ENCODE peak calls at places on chromosomes 16 and 17, in five cellular contexts. Y is lung, E is right cardiac atrium, S is HepG2, V is heart left ventricle. T is an unnamed sample.

GRCh38 chr17:20706752-20707372 is 127.3 kb downstream of the CDRT15L2 start:
- ATAC-seq in E (no peak), Y (no peak), S (peak), V (no peak), T (no peak)

GRCh38 chr16:20611975-20612471 is 35.9 kb upstream of the ACSM2B start:
- ATAC-seq in V (peak), Y (no peak), E (peak), S (peak), T (peak)

GRCh38 chr17:42016411-42016831 is 818 bp downstream of the DNAJC7 start:
- ATAC-seq in Y (no peak), V (no peak), S (no peak), E (no peak), T (no peak)

GRCh38 chr17:73179878-73180277 is 13.0 kb upstream of the COG1 start:
- ATAC-seq in V (no peak), E (no peak), Y (no peak), S (no peak), T (no peak)

GRCh38 chr17:63786961-63787711 is 13.2 kb downstream of the DDX42 start:
- ATAC-seq in E (no peak), V (no peak), Y (no peak), S (no peak), T (no peak)

GRCh38 chr16:86831366-86831765 is 253.0 kb downstream of the FOXL1 start:
- ATAC-seq in S (peak), Y (no peak), V (no peak), E (no peak), T (no peak)

GRCh38 chr17:68318103-68318991 is 27.1 kb downstream of the ARSG start:
- ATAC-seq in E (no peak), S (peak), Y (no peak), V (peak), T (no peak)

GRCh38 chr17:50093246-50093645 is 1.9 kb upstream of the PDK2 start:
- ATAC-seq in Y (no peak), S (no peak), V (no peak), E (no peak), T (no peak)

GRCh38 chr17:51371732-51372151 is 111.4 kb downstream of the UTP18 start:
- ATAC-seq in Y (no peak), E (peak), V (peak), S (peak), T (peak)

GRCh38 chr16:7374614-7375174 is 42.0 kb downstream of the RBFOX1 start:
- ATAC-seq in E (no peak), S (no peak), V (peak), Y (no peak), T (no peak)

GRCh38 chr16:64475627-64476351 is 646.1 kb downstream of the CDH11 start:
- ATAC-seq in V (peak), S (no peak), E (peak), Y (no peak), T (peak)

GRCh38 chr16:89905511-89906140 is 13.0 kb upstream of the MC1R start:
- ATAC-seq in S (no peak), E (no peak), Y (no peak), V (no peak), T (no peak)

GRCh38 chr17:418421-418751 is 65.8 kb upstream of the RPH3AL start:
- ATAC-seq in S (no peak), E (no peak), Y (no peak), V (no peak), T (no peak)

GRCh38 chr17:29577778-29578211 is 9.3 kb downstream of the TP53I13 start:
- ATAC-seq in V (no peak), Y (no peak), S (no peak), E (no peak), T (no peak)

GRCh38 chr16:56357765-56358322 is 67.5 kb downstream of the AMFR start:
- ATAC-seq in E (peak), V (no peak), S (peak), Y (no peak), T (no peak)

GRCh38 chr17:70338946-70339354 is 169.6 kb downstream of the KCNJ2 start:
- ATAC-seq in Y (no peak), E (no peak), S (no peak), V (no peak), T (no peak)

GRCh38 chr17:8975091-8975707 is 9.7 kb upstream of the PIK3R5 start:
- ATAC-seq in Y (no peak), E (no peak), S (no peak), V (no peak), T (no peak)

GRCh38 chr17:66739553-66739952 is 95.4 kb upstream of the CACNG5 start:
- ATAC-seq in S (no peak), E (no peak), V (no peak), Y (no peak), T (no peak)

GRCh38 chr17:83051423-83052240 is 27.8 kb upstream of the METRNL start:
- ATAC-seq in S (peak), V (peak), Y (peak), E (peak), T (peak)

GRCh38 chr16:30820952-30821421 is 34.0 kb upstream of the ZNF629 start:
- ATAC-seq in E (peak), V (no peak), S (peak), Y (no peak), T (no peak)

GRCh38 chr16:16047761-16048160 is 98.3 kb downstream of the ABCC1 start:
- ATAC-seq in V (no peak), E (no peak), Y (no peak), S (no peak), T (no peak)

GRCh38 chr16:75589301-75589700 is 23.1 kb downstream of the GABARAPL2 start:
- ATAC-seq in V (peak), S (no peak), Y (no peak), E (peak), T (peak)

GRCh38 chr17:1109606-1110523 is 69.9 kb downstream of the ABR start:
- ATAC-seq in V (no peak), Y (no peak), S (peak), E (peak), T (peak)

GRCh38 chr16:72013888-72014538 is 5.5 kb downstream of the DHODH start:
- ATAC-seq in Y (no peak), S (no peak), E (peak), V (peak), T (no peak)

GRCh38 chr16:27806986-27807385 is 256.5 kb downstream of the GSG1L start:
- ATAC-seq in S (no peak), Y (no peak), E (no peak), V (no peak), T (no peak)

GRCh38 chr16:47578573-47578972 is 117.4 kb downstream of the PHKB start:
- ATAC-seq in S (no peak), Y (no peak), E (no peak), V (no peak), T (no peak)

GRCh38 chr16:21599994-21600773 is 807 bp downstream of the METTL9 start:
- ATAC-seq in V (no peak), S (peak), Y (no peak), E (peak), T (peak)

GRCh38 chr16:5575846-5576245 is 478.3 kb upstream of the EEF2KMT start:
- ATAC-seq in V (no peak), E (no peak), Y (no peak), S (no peak), T (no peak)

GRCh38 chr17:65029605-65030308 is 26.8 kb downstream of the GNA13 start:
- ATAC-seq in S (no peak), Y (no peak), V (no peak), E (no peak), T (no peak)

GRCh38 chr16:89061086-89061485 is 32.6 kb upstream of the ACSF3 start:
- ATAC-seq in V (no peak), Y (no peak), E (no peak), S (no peak), T (no peak)

GRCh38 chr16:52742052-52742451 is 195.1 kb upstream of the TOX3 start:
- ATAC-seq in E (no peak), S (no peak), Y (no peak), V (no peak), T (no peak)

GRCh38 chr16:3695610-3696369 is 21.5 kb downstream of the TRAP1 start:
- ATAC-seq in Y (no peak), V (no peak), S (peak), E (peak), T (no peak)

GRCh38 chr17:78272914-78273258 is 41.5 kb downstream of the TMEM235 start:
- ATAC-seq in S (no peak), E (no peak), V (no peak), Y (no peak), T (no peak)
- H3K27ac ChIP-seq in S (no peak), E (no peak), V (no peak), Y (no peak), T (no peak)

GRCh38 chr16:66746682-66747081 is 4.7 kb downstream of the DYNC1LI2 start:
- ATAC-seq in E (no peak), V (no peak), Y (no peak), S (no peak), T (no peak)
- H3K27ac ChIP-seq in E (no peak), V (no peak), Y (no peak), S (no peak), T (peak)

GRCh38 chr16:87957296-87958069 is 6.2 kb downstream of the BANP start:
- ATAC-seq in Y (no peak), S (no peak), E (no peak), V (no peak), T (no peak)
- H3K27ac ChIP-seq in Y (no peak), S (no peak), E (no peak), V (peak), T (no peak)

GRCh38 chr17:48757524-48757961 is 29.0 kb upstream of the HOXB13 start:
- ATAC-seq in E (no peak), S (no peak), V (no peak), Y (no peak), T (no peak)

GRCh38 chr17:48761114-48761513 is 32.6 kb upstream of the HOXB13 start:
- ATAC-seq in E (no peak), V (no peak), S (no peak), Y (no peak), T (no peak)

GRCh38 chr17:48760411-48760810 is 31.9 kb upstream of the HOXB13 start:
- ATAC-seq in Y (no peak), V (peak), E (peak), S (no peak), T (no peak)

GRCh38 chr17:48756816-48757215 is 28.3 kb upstream of the HOXB13 start:
- ATAC-seq in S (no peak), Y (no peak), V (no peak), E (no peak), T (no peak)

DNA sequence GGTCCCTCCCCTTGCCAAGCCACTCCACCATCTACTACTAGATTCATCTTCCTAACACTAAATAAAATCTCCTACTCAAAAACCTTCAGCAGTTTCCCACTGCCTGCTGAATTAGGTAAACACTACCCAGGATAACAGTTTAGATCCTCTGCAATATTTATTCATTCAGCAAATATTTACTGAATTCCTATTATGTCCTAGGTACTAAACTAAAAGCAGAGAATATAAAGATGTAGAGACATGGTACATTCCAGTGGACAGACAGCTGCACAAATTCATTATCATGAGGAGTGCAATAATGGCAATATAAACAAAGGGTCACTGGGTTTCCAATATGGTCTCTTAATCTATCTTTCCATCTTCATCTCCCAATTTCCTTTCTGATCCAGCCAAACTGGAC is 30.7 kb upstream of the HOXB13 start:
- ATAC-seq in Y (no peak), S (no peak), V (no peak), E (no peak), T (no peak)
- H3K27ac ChIP-seq in Y (no peak), S (no peak), V (no peak), E (no peak), T (no peak)

DNA sequence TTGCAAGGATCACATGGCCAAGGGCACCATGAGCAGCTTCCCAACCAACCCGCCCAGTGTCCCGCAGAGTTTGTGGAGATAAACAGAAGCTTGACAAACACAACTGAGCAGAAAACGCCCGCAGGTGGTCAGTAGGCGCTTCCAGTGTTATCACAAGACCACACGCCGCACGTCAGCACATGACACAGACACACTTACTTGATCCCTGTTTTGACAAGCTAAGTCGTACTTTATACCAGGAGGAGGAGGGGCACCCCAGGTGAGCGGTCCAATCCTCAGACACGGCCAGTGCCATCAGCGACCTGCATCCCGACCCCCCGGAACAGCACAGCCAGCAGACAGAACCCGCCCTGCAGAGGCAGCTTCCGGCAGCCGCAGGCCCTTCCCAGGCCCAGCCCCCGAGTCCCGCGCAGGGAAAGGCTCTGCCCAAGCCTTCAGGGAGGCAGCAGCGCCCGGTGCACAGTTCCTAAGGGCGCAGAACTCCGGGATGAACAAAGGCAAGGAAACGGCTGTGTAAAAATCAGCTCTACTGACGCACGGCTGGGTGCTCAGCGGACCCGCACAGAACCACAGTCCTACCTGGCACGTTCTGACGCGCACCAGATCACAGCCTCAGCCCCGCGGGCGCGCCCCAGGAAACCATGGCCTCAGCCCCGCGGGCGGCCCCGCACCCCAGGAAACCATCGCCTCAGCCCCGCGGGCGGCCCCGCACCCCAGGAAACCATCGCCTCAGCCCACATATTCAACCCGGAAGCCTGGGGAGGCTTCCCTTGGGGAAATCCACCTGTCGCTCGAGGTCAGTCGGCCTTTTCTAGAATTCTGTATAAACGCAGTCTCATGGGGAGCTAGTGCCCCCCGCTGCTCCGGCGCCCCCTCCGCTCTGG is 27.8 kb downstream of the AXIN1 start:
- ATAC-seq in V (peak), S (no peak), Y (no peak), E (peak), T (no peak)
- H3K27ac ChIP-seq in V (no peak), S (no peak), Y (no peak), E (no peak), T (no peak)

GRCh38 chr17:76446449-76447231 is 6.3 kb downstream of the UBE2O start:
- ATAC-seq in V (peak), Y (peak), E (peak), S (peak), T (peak)
- H3K27ac ChIP-seq in V (peak), Y (peak), E (peak), S (peak), T (peak)

DNA sequence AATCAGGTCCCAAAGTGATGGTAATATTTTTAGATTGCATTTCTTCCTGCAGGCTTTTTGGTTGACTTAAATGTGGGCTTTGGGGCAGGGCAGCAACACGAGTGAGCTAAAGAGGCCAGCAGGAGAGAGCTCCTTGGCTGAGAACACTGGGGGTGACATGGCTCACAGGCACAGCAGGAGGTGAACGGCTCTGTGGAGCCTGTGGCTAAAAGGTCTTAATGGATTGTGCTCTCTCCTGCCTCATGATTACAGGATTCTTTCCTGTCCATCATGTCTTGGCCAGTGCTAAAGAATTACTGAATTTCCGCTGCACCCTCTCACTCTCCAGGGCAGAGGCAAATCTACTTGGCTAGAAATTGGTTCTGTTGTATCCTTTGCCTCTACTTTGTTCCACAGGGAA is 366.6 kb downstream of the HS3ST4 start:
- ATAC-seq in V (no peak), S (no peak), Y (no peak), E (no peak), T (no peak)
- H3K27ac ChIP-seq in V (no peak), S (no peak), Y (no peak), E (no peak), T (no peak)

GRCh38 chr16:81711609-81712329 is 67.3 kb upstream of the PLCG2 start:
- ATAC-seq in Y (no peak), V (no peak), S (no peak), E (no peak), T (peak)
- H3K27ac ChIP-seq in Y (no peak), V (no peak), S (no peak), E (no peak), T (no peak)

DNA sequence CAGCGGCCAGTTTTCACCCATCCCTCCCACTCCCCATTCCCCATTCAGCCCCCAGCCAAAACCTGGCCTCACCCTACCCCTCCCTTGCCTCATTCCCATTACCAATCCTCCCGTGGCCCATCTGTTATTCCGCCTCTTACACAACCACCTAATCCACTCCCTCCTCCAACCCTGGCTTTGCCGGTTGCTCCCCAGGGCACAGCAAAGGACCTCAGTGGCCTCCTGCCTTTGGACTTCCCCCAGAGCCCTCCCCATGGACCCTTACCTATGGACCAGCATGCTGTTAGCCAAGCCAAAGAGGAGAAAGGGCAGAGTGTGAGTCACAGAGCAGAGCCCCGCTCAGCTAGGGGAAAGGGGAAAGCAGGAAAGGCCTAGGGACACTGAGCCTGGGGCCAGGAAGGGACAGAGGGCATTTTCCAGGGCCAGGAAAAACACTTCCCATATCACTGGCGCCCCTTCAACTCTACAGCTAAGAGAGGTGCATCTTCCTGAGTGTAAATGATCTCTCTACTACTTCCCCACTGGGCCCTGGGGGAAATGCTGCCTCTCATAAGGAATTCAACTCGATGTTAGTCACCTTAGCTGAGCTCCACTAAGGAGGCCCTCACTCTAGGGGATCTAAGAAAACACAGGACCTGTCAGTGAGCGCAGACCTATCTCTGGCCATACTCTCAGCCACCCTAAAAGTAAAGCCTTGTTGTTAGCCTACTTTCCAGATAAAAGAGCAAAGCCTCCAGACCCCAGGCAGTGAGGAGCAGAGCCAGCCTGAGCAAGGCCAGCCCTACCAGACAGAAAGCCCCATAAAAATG is 10.6 kb downstream of the PEMT start:
- ATAC-seq in V (no peak), Y (no peak), E (peak), S (peak), T (peak)
- H3K27ac ChIP-seq in V (no peak), Y (no peak), E (peak), S (peak), T (no peak)

GRCh38 chr17:80795090-80795609 is 196.5 kb upstream of the CHMP6 start:
- ATAC-seq in S (no peak), V (no peak), Y (no peak), E (no peak), T (no peak)
- H3K27ac ChIP-seq in S (no peak), V (no peak), Y (no peak), E (no peak), T (peak)